ENCODE peak calls at places on chromosomes 2 and 18, in five cellular contexts. H, D, G, N and B are unnamed samples.

GRCh38 chr2:85996591-85996990 is 107.8 kb upstream of the ST3GAL5 start:
- DNase-seq in H (no peak), D (peak; percentile 95), G (no peak), N (no peak), B (no peak)

GRCh38 chr18:77065221-77065981 is 67.2 kb downstream of the MBP start:
- DNase-seq in H (peak; percentile 94), D (no peak), G (no peak), N (no peak), B (peak; percentile 87)

GRCh38 chr2:133787207-133787606 is 218.9 kb upstream of the NCKAP5 start:
- DNase-seq in H (peak; percentile 77), D (no peak), G (no peak), N (no peak), B (no peak)

GRCh38 chr2:127582863-127583861 is 47.7 kb downstream of the MYO7B start:
- DNase-seq in H (no peak), D (no peak), G (no peak), N (no peak), B (no peak)

GRCh38 chr2:110858993-110859770 is 126.8 kb downstream of the ACOXL start:
- DNase-seq in H (no peak), D (no peak), G (no peak), N (no peak), B (no peak)

GRCh38 chr2:239691720-239692119 is 290.9 kb upstream of the HDAC4 start:
- DNase-seq in H (no peak), D (no peak), G (no peak), N (no peak), B (no peak)

GRCh38 chr2:206846854-206847834 is 81.7 kb downstream of the FASTKD2 start:
- DNase-seq in H (no peak), D (no peak), G (no peak), N (peak; percentile 94), B (no peak)

GRCh38 chr2:179336782-179337534 is 72.3 kb upstream of the SESTD1 start:
- DNase-seq in H (peak; percentile 7), D (no peak), G (peak; percentile 15), N (no peak), B (no peak)

GRCh38 chr2:167294031-167294774 is 405.9 kb downstream of the XIRP2 start:
- DNase-seq in H (peak; percentile 24), D (no peak), G (no peak), N (no peak), B (peak; percentile 7)

GRCh38 chr2:18067980-18068379 is 189.5 kb downstream of the KCNS3 start:
- DNase-seq in H (no peak), D (no peak), G (no peak), N (no peak), B (no peak)

GRCh38 chr2:231671617-231672350 is 36.5 kb upstream of the PTMA start:
- DNase-seq in H (no peak), D (no peak), G (no peak), N (peak; percentile 39), B (no peak)

GRCh38 chr2:191018048-191018447 is 4.1 kb upstream of the STAT1 start:
- DNase-seq in H (peak; percentile 35), D (no peak), G (no peak), N (no peak), B (no peak)

GRCh38 chr2:47310801-47311560 is 92.0 kb upstream of the MSH2 start:
- DNase-seq in H (no peak), D (no peak), G (no peak), N (peak; percentile 73), B (peak; percentile 54)

GRCh38 chr2:120735750-120736170 is at the start of gene GLI2:
- DNase-seq in H (peak; percentile 87), D (peak; percentile 62), G (peak; percentile 50), N (peak; percentile 15), B (peak; percentile 89)

GRCh38 chr2:134206573-134206972 is 47.3 kb upstream of the MGAT5 start:
- DNase-seq in H (peak; percentile 66), D (no peak), G (no peak), N (no peak), B (no peak)

GRCh38 chr2:85501244-85501643 is 37.7 kb upstream of the MAT2A start:
- DNase-seq in H (no peak), D (peak; percentile 82), G (no peak), N (peak; percentile 30), B (no peak)

GRCh38 chr18:61972389-61973264 is 79.8 kb upstream of the RNF152 start:
- DNase-seq in H (no peak), D (no peak), G (no peak), N (no peak), B (no peak)

GRCh38 chr2:188751786-188752185 is 222.4 kb upstream of the COL3A1 start:
- DNase-seq in H (no peak), D (no peak), G (no peak), N (no peak), B (no peak)

GRCh38 chr2:235690809-235691450 is 197.1 kb downstream of the AGAP1 start:
- DNase-seq in H (no peak), D (no peak), G (no peak), N (no peak), B (no peak)

GRCh38 chr18:9731380-9731779 is 23.3 kb downstream of the RAB31 start:
- DNase-seq in H (peak; percentile 88), D (no peak), G (no peak), N (no peak), B (no peak)

GRCh38 chr2:29902356-29902755 is 19.0 kb downstream of the ALK start:
- DNase-seq in H (no peak), D (no peak), G (no peak), N (no peak), B (no peak)

GRCh38 chr2:29309090-29310054 is 194.2 kb downstream of the CLIP4 start:
- DNase-seq in H (peak; percentile 66), D (peak; percentile 68), G (no peak), N (peak; percentile 62), B (peak; percentile 80)

GRCh38 chr2:136932700-136933099 is 167.4 kb downstream of the THSD7B start:
- DNase-seq in H (no peak), D (no peak), G (peak; percentile 10), N (peak; percentile 30), B (peak; percentile 13)

GRCh38 chr2:151238527-151239487 is 22.9 kb downstream of the RBM43 start:
- DNase-seq in H (peak; percentile 89), D (peak; percentile 73), G (no peak), N (peak; percentile 57), B (peak; percentile 49)

DNA sequence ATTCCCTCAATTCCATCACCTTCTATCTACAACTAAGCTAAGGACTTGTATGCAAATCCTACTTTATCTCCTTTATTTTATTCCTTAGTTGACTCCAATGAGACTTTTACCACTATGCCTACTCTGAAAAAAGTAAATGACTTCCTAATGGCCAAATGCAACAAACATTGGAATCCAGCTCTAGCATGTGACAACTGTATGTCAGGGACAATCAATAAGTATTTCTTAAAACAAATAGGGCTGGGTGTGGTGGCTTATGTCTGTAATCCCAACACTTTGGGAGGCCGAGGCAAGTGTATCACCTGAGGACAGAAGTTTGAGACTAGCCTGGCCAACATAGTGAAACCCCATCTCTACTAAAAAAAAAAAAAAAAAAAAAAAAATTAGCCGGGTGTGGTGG is 21.8 kb downstream of the METTL4 start:
- DNase-seq in H (no peak), D (no peak), G (no peak), N (no peak), B (no peak)
- TF ChIP-seq MAFK in H (no peak), D (no peak), G (no peak), N (no peak), B (no peak)

GRCh38 chr2:70191244-70191735 is 471 bp upstream of the C2orf42 start:
- DNase-seq in H (no peak), D (no peak), G (no peak), N (no peak), B (no peak)

GRCh38 chr2:70190086-70190412 is 770 bp downstream of the C2orf42 start:
- DNase-seq in H (peak; percentile 33), D (peak; percentile 58), G (no peak), N (no peak), B (no peak)

GRCh38 chr2:70190413-70191243 is at the start of gene C2orf42:
- DNase-seq in H (peak; percentile 98), D (peak; percentile 99), G (peak; percentile 92), N (peak; percentile 98), B (peak; percentile 100)

GRCh38 chr2:70188460-70188859 is 2.4 kb downstream of the C2orf42 start:
- DNase-seq in H (no peak), D (peak; percentile 49), G (no peak), N (peak; percentile 94), B (peak; percentile 27)

DNA sequence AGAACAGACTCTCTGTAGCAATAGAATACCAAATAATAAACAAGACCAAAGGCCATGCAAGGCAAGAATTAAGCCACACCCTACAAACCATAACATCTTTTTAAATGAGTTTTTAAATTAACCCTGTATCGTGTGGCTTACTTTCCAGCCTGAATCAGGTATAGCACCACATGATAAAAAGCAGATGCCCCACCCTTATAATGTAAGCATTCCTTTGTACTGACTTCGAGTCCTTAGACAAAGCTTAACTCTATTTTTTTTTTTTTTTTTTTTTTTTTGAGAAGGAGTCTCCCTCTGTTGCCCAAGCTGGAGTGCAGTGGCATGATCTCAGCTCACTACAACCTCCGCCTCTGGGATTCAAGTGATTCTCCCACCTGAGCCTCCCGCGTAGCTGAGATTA is 1.7 kb upstream of the C2orf42 start:
- DNase-seq in H (no peak), D (no peak), G (no peak), N (no peak), B (no peak)
- TF ChIP-seq MAFK in H (no peak), D (no peak), G (no peak), N (no peak), B (no peak)

DNA sequence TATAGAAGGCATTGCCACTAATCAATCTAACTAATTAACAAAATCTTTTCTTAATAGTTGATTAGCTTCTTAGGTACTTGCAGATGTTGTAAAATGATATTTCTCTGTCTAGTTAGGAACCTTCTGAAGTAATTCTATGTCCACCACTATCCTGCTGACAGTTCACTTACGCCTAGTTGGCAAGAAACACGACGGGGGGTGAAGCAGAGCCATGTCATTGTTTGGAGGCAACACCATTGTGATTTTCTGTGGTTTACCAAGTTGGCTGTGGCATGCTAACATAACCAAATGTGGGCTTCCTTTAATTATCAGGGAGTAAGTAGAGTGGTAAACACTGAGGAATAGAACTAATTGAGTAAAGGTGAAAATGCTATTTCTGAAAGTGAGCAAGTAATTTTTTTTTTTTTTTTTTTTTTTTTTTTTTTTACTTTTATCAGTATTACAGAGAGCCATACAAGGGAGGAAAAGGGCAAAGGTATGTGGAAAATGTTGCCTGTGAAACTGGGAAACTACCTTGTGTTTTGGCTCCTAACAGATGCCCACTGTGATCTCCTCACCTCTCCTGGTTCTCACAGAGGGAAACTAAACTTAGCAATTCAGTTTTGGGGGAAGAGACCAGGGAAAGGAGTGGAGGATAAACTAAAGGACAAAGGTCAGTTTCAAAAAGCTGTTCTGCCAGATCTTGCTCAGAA is 126.9 kb downstream of the MEIS1 start:
- DNase-seq in H (no peak), D (no peak), G (no peak), N (no peak), B (no peak)
- TF ChIP-seq MAFK in H (peak; percentile 34), D (no peak), G (no peak), N (no peak), B (no peak)

DNA sequence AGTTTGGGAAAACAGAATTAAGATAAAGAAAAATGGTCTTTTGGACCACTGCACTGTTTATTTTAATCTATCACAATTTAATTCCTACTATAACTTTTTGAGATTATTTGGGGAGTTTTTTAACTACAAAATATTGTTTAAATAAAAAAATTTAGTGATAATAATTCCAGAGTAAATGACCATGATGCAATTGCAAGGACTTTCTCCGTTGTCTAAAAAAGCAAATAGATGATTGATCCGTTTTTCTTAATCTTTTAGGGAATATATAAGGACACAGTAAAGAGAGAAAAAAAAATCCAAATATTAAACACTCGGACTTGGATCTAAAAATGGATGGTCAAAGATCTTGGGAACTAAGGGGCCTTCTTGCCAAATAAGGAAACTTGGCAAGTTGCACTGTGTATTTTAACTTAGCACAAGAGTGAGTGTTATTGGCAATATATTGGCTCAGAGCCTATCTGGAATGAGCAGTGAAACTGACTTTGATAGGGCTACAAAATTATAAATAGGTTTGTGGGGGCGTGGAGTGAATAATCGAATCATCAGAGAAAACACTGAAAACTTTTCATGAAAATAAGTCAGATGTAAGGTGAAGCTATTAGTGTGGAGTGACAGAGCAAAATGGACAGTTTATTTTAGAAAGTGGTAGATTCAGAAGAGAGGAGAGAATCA is 2.0 kb downstream of the MAP3K20 start:
- DNase-seq in H (peak; percentile 68), D (peak; percentile 44), G (no peak), N (no peak), B (no peak)
- TF ChIP-seq MAFK in H (no peak), D (no peak), G (no peak), N (no peak), B (no peak)